ENCODE peak calls at places on chromosomes 11 and 22, in nine cellular contexts. R is tibial artery; N is A549; D is transverse colon; B is activated CD8-positive, alpha-beta T cell treated with anti-CD3 and anti-CD28 coated beads for 36 hours; S is NB4; F is choroid plexus epithelial cell; L is astrocyte of the cerebellum; G is brain microvascular endothelial cell. O is an unnamed sample.
A peak's percentile ranks its signal among the peaks of the same experiment; 100 is the strongest.

GRCh38 chr22:27252282-27253049 is 549.1 kb downstream of the MN1 start:
- DNase-seq in R (peak; percentile 77), N (peak; percentile 86), D (no peak), B (no peak), S (peak; percentile 45), F (peak; percentile 91), L (peak; percentile 87), G (peak; percentile 90), O (peak; percentile 55)

GRCh38 chr11:118535261-118535660 is 4.3 kb downstream of the TMEM25 start:
- DNase-seq in R (no peak), N (no peak), D (no peak), B (no peak), S (peak; percentile 54), F (no peak), L (no peak), G (no peak), O (no peak)

GRCh38 chr22:46964773-46965550 is 202.5 kb downstream of the TBC1D22A start:
- DNase-seq in R (no peak), N (no peak), D (no peak), B (no peak), S (no peak), F (no peak), L (no peak), G (no peak), O (no peak)

GRCh38 chr22:30392661-30393321 is 4.0 kb upstream of the SEC14L2 start:
- DNase-seq in R (no peak), N (no peak), D (no peak), B (peak; percentile 47), S (peak; percentile 53), F (no peak), L (no peak), G (no peak), O (no peak)

GRCh38 chr11:31397239-31397834 is 27.7 kb downstream of the DNAJC24 start:
- DNase-seq in R (no peak), N (peak; percentile 10), D (no peak), B (no peak), S (peak; percentile 24), F (peak; percentile 56), L (peak; percentile 19), G (no peak), O (no peak)

GRCh38 chr11:72072348-72072747 is 8.0 kb downstream of the NUMA1 start:
- DNase-seq in R (no peak), N (peak; percentile 17), D (no peak), B (peak; percentile 33), S (peak; percentile 41), F (peak; percentile 86), L (peak; percentile 41), G (peak; percentile 72), O (peak; percentile 33)

GRCh38 chr11:76664578-76665061 is 5.9 kb downstream of the LRRC32 start:
- DNase-seq in R (peak; percentile 66), N (no peak), D (peak; percentile 9), B (peak; percentile 61), S (no peak), F (no peak), L (no peak), G (no peak), O (no peak)

GRCh38 chr11:68312117-68312779 is at the start of gene LRP5:
- DNase-seq in R (no peak), N (no peak), D (peak; percentile 59), B (peak; percentile 27), S (peak; percentile 64), F (no peak), L (no peak), G (no peak), O (peak; percentile 53)

GRCh38 chr22:25021976-25022711 is 69.6 kb downstream of the KIAA1671 start:
- DNase-seq in R (no peak), N (no peak), D (no peak), B (no peak), S (no peak), F (no peak), L (no peak), G (no peak), O (no peak)

GRCh38 chr22:25021409-25021808 is 68.9 kb downstream of the KIAA1671 start:
- DNase-seq in R (no peak), N (no peak), D (no peak), B (no peak), S (no peak), F (no peak), L (no peak), G (no peak), O (no peak)

GRCh38 chr22:25018009-25018408 is 65.5 kb downstream of the KIAA1671 start:
- DNase-seq in R (no peak), N (no peak), D (no peak), B (no peak), S (no peak), F (no peak), L (no peak), G (no peak), O (no peak)

GRCh38 chr22:25016311-25016710 is 63.8 kb downstream of the KIAA1671 start:
- DNase-seq in R (no peak), N (no peak), D (no peak), B (no peak), S (no peak), F (no peak), L (no peak), G (no peak), O (no peak)

GRCh38 chr22:25019427-25020184 is 67.1 kb downstream of the KIAA1671 start:
- DNase-seq in R (no peak), N (no peak), D (no peak), B (no peak), S (no peak), F (no peak), L (no peak), G (no peak), O (no peak)
- TF ChIP-seq CTCF in R (no peak), N (no peak), D (no peak), B (no peak), S (no peak), F (no peak), L (no peak), G (no peak), O (no peak)

GRCh38 chr22:38181453-38182200 is at the start of gene PLA2G6:
- DNase-seq in R (peak; percentile 100), N (peak; percentile 98), D (peak; percentile 99), B (peak; percentile 99), S (peak; percentile 98), F (peak; percentile 99), L (peak; percentile 96), G (peak; percentile 97), O (peak; percentile 99)

GRCh38 chr22:38177044-38177443 is 4.6 kb downstream of the PLA2G6 start:
- DNase-seq in R (peak; percentile 41), N (no peak), D (no peak), B (peak; percentile 19), S (peak; percentile 67), F (no peak), L (no peak), G (no peak), O (no peak)

GRCh38 chr22:38184788-38185187 is 3.2 kb upstream of the PLA2G6 start:
- DNase-seq in R (no peak), N (no peak), D (no peak), B (no peak), S (no peak), F (no peak), L (no peak), G (no peak), O (no peak)

GRCh38 chr22:38177926-38178604 is 3.6 kb downstream of the PLA2G6 start:
- DNase-seq in R (peak; percentile 74), N (peak; percentile 82), D (peak; percentile 51), B (no peak), S (peak; percentile 50), F (peak; percentile 80), L (no peak), G (peak; percentile 87), O (peak; percentile 74)

GRCh38 chr22:38180841-38181452 is 683 bp downstream of the PLA2G6 start:
- DNase-seq in R (peak; percentile 82), N (no peak), D (peak; percentile 57), B (peak; percentile 62), S (no peak), F (no peak), L (no peak), G (no peak), O (peak; percentile 40)
- TF ChIP-seq CTCF in R (no peak), N (no peak), D (no peak), B (no peak), S (no peak), F (no peak), L (no peak), G (no peak), O (no peak)

GRCh38 chr11:32858731-32859130 is 29.0 kb downstream of the PRRG4 start:
- DNase-seq in R (no peak), N (peak; percentile 17), D (no peak), B (no peak), S (no peak), F (peak; percentile 3), L (no peak), G (no peak), O (no peak)
- TF ChIP-seq CTCF in R (no peak), N (no peak), D (no peak), B (no peak), S (no peak), F (peak; percentile 28), L (peak; percentile 20), G (peak; percentile 15), O (no peak)

GRCh38 chr11:33774356-33775063 is at the start of gene FBXO3:
- DNase-seq in R (peak; percentile 92), N (peak; percentile 79), D (peak; percentile 91), B (peak; percentile 81), S (peak; percentile 88), F (peak; percentile 79), L (peak; percentile 61), G (peak; percentile 70), O (peak; percentile 86)

GRCh38 chr11:33775832-33776231 is 1.5 kb upstream of the FBXO3 start:
- DNase-seq in R (no peak), N (no peak), D (no peak), B (no peak), S (no peak), F (no peak), L (no peak), G (no peak), O (no peak)

GRCh38 chr11:33772300-33772699 is 2.0 kb downstream of the FBXO3 start:
- DNase-seq in R (no peak), N (peak; percentile 25), D (no peak), B (no peak), S (no peak), F (peak; percentile 23), L (no peak), G (no peak), O (no peak)

GRCh38 chr11:33775064-33775807 is 916 bp upstream of the FBXO3 start:
- DNase-seq in R (no peak), N (no peak), D (no peak), B (no peak), S (no peak), F (no peak), L (no peak), G (no peak), O (no peak)

DNA sequence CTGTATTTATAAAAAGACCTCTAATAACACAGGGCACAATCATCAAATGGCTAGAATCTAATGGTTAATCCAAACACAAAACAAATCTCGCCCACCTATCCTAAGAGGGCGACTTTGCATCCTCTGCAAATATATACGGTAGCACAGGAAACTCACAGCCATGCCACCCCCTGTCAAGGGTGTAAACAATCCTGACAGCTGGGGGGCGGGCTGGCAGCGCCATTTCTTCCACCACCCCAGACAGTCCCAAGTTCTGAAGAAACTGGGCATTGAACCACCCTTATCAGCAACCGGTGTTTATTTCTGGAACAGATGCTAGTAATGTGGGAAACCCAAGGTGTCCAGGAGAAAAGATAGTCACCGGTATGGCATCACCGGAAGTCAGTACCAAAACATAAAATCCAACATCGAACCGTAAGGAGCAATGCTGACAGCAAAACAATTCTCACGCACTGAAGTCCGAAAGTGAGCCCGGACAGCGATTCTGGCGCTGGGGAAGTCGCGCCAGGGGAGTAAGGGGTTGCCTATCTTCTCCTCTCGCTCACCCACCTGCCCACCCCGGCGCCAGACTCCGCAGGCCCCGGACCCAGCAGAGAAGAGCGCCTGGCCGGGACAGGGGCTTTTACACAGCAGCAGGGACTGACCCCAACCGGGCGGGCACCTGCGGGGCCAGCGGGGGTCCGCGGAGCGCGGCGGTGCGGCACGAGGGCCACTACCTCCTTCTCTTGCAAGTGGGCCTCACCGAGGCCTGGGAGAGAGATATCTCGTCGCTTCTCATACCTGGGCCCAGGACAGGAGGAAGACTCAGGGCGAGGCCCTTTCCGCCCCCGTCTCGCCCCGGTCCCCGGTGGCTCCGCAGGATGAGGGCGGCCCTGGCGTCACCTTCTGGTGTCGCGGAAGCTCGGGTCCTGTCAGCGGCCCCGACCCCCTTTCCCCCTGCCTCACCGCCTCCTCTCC is 643 bp downstream of the FBXO3 start:
- DNase-seq in R (peak; percentile 68), N (no peak), D (no peak), B (peak; percentile 63), S (no peak), F (no peak), L (no peak), G (no peak), O (peak; percentile 21)
- TF ChIP-seq CTCF in R (no peak), N (no peak), D (no peak), B (no peak), S (no peak), F (no peak), L (no peak), G (no peak), O (no peak)